ENCODE peak calls at places on chromosomes 5 and 9, in seven cellular contexts. W, P, K, J, B, E and Q are unnamed samples.
A peak's percentile ranks its signal among the peaks of the same experiment; 100 is the strongest.

GRCh38 chr5:176547811-176548210 is 1.3 kb upstream of the CDHR2 start:
- DNase-seq in J (no peak), B (no peak), W (no peak), K (no peak), P (no peak), E (no peak), Q (no peak)

GRCh38 chr9:36597412-36598178 is 24.9 kb downstream of the MELK start:
- DNase-seq in E (no peak), P (peak; percentile 82), K (peak; percentile 9), B (no peak), W (peak; percentile 80), J (peak; percentile 38), Q (peak; percentile 47)

GRCh38 chr9:98211260-98211659 is 18.8 kb upstream of the CORO2A start:
- DNase-seq in J (no peak), P (no peak), B (no peak), K (no peak), E (no peak), W (no peak), Q (no peak)

GRCh38 chr5:160359816-160360215 is 10.6 kb downstream of the C1QTNF2 start:
- DNase-seq in W (no peak), J (no peak), P (no peak), B (no peak), E (no peak), K (peak; percentile 21), Q (no peak)

GRCh38 chr5:122565331-122565730 is 209.5 kb upstream of the SNX2 start:
- DNase-seq in W (no peak), B (no peak), J (no peak), E (no peak), P (no peak), K (no peak), Q (no peak)

GRCh38 chr5:169978744-169979143 is 1.6 kb downstream of the INSYN2B start:
- DNase-seq in K (no peak), J (no peak), E (no peak), P (no peak), W (peak; percentile 22), B (no peak), Q (no peak)

GRCh38 chr9:104992696-104993095 is 64.7 kb upstream of the ABCA1 start:
- DNase-seq in K (peak; percentile 19), J (no peak), B (no peak), E (no peak), W (peak; percentile 60), P (peak; percentile 65), Q (no peak)

GRCh38 chr5:119301947-119302346 is 53.9 kb upstream of the TNFAIP8 start:
- DNase-seq in E (no peak), P (no peak), W (no peak), K (no peak), J (no peak), B (no peak), Q (no peak)

GRCh38 chr5:3456121-3456681 is 139.4 kb upstream of the IRX1 start:
- DNase-seq in K (no peak), B (no peak), P (no peak), J (peak; percentile 1), E (no peak), W (no peak), Q (no peak)

GRCh38 chr5:153959134-153959957 is 79.4 kb downstream of the FAM114A2 start:
- DNase-seq in P (peak; percentile 35), K (peak; percentile 34), E (no peak), B (no peak), W (peak; percentile 68), J (no peak), Q (no peak)

GRCh38 chr9:137486545-137487453 is 27.7 kb upstream of the NSMF start:
- DNase-seq in K (no peak), J (no peak), P (no peak), W (no peak), E (no peak), B (no peak), Q (no peak)

GRCh38 chr9:77956555-77956954 is 75.1 kb downstream of the GNAQ start:
- DNase-seq in K (no peak), W (no peak), P (no peak), B (no peak), J (no peak), E (no peak), Q (no peak)

GRCh38 chr9:82247318-82247717 is 258.7 kb downstream of the SPATA31D1 start:
- DNase-seq in E (no peak), B (no peak), P (no peak), K (no peak), W (no peak), J (no peak), Q (no peak)

GRCh38 chr9:88033303-88033702 is 59.0 kb upstream of the CDK20 start:
- DNase-seq in K (no peak), W (no peak), E (no peak), J (no peak), B (no peak), P (no peak), Q (no peak)
- TF ChIP-seq CTCF in K (no peak), W (no peak), E (no peak), J (no peak), B (no peak), P (no peak), Q (no peak)

DNA sequence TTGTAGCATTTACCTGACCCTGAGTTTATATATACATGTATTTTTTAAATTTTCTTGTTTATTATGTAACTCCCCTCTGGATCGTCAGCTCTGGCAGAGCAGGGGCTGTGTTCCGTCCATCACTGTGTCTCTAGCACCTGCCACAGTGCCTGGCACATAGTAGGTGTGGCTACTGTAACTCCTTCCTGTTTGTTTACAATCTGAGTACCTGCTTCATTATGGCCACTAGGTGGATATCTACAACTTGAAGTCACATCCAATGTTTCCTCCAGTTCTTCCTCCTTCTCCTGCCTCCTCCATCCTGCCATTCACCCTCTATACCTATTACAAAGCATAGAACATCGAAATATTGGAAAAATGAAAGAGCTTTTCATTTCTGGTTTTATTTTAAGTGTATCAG is 14.2 kb upstream of the PPP1R2B start:
- DNase-seq in P (no peak), W (no peak), J (no peak), K (no peak), E (no peak), B (peak; percentile 31), Q (no peak)
- TF ChIP-seq CTCF in P (no peak), W (no peak), J (peak; percentile 41), K (no peak), E (no peak), B (no peak), Q (no peak)

DNA sequence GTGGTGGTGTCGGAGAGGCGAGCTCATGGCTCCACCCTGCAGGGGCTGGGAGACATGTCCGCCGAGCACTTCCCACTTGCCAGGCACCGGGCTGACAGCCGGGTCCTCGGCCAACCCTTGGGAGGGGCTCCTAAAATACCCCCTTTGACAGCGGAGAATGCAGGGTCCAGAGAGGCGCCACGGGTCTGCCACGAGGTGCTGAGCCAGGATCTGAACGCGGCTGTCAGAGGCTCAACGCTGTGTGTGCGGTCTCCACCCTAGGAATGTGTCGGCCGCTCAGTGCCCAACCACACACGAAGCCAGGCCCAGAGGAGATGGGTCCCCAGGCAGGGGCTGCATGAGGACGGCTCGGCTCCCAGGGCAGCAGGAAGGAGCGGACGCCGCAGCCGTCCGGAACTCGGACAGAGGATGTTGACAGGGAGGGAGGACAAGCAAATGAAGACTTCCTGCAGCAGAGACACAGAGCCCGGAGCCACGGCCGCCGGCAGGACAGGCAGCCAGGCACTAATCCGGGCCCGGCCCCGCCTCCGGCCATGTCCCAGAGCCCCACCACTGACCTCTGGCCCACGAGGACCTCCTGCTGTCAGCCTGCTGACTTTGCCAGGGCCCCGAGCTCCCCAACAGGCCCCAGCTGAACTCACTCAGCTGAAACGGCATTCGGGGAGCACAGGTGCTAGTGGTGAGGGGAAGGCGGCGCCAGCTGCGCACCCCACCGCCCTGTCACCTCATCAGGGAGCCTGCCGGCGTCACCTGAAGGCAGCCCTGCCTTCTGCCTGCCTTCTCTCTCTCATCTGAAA is 12.8 kb downstream of the VAV2 start:
- DNase-seq in P (peak; percentile 36), J (peak; percentile 70), K (peak; percentile 31), E (no peak), W (peak; percentile 27), B (peak; percentile 81), Q (peak; percentile 73)
- TF ChIP-seq CTCF in P (no peak), J (no peak), K (no peak), E (no peak), W (no peak), B (no peak), Q (no peak)

DNA sequence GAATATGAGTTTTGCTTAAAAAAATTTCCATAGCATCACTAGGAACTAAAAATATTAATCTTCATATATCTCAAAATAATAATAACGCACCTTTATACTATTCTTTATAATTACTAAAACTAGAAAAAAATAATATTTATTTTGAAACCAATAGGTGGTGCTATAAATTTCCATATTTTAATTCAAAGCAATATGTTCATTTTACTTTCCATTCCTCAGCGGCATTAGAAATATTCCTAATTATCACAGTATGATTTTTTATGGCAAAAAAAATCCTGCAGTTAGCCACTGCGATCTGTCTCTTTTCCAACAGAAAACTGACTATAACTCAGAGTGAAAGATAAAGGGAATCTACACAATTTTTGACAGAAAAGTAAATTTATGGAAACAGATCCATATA is 167.4 kb upstream of the MPDZ start:
- DNase-seq in P (peak; percentile 34), K (no peak), W (peak; percentile 51), B (no peak), E (no peak), J (no peak), Q (no peak)
- TF ChIP-seq CTCF in P (peak; percentile 5), K (no peak), W (no peak), B (no peak), E (no peak), J (no peak), Q (no peak)

DNA sequence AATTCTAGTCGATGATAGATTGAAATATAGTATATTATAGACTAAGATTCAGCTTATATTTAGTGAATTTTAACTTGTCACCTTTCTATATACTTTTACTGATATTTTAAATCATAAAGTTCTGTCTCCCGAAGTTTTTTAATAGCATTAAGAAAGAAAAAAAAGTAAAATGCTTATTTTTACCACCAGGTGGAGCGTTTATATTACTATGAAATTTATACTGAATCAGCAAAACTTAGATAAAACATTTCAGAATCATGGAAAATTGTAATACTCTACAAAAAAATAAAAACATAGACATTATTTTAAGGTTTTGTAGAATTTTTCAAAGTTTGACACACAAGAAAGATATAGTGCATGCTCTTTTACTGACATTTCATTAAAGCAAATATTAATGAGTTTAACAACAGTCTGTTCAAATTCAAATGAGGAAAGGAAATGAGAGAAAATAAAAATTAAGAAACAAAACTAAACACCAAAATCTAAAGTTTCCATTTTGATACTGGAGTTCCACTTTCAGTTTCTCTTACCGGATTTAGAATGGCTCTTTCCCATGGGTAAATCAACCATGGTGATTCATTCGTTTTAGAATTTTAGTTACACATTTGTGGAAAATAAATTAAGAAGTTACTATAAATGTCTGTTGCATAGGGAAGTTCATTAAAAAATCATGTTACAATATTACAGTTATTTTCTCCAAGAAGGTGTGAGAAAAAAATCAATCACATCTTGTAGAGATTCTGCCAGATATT is 1035.3 kb downstream of the CDH12 start:
- DNase-seq in B (no peak), E (no peak), W (peak; percentile 3), J (no peak), K (no peak), P (peak; percentile 28), Q (no peak)
- TF ChIP-seq CTCF in B (no peak), E (no peak), W (peak; percentile 26), J (no peak), K (peak; percentile 36), P (peak; percentile 33), Q (no peak)